ENCODE peak calls at places on chromosomes 3 and 15, in nine cellular contexts. One of them, this sample, is unnamed.

GRCh38 chr3:31466016-31466415 is 66.7 kb upstream of the STT3B start:
- DNase-seq in heart left ventricle: no peak
- DNase-seq in body of pancreas: no peak
- DNase-seq in H54: no peak
- DNase-seq in A549: no peak
- DNase-seq in erythroblast: no peak
- DNase-seq in GM12891: no peak
- DNase-seq in tibial nerve: no peak
- DNase-seq in HepG2: no peak
- DNase-seq in this sample: no peak

GRCh38 chr3:25713316-25713967 is 48.7 kb upstream of the TOP2B start:
- DNase-seq in tibial nerve: no peak
- DNase-seq in heart left ventricle: no peak
- DNase-seq in H54: no peak
- DNase-seq in body of pancreas: no peak
- DNase-seq in erythroblast: no peak
- DNase-seq in GM12891: no peak
- DNase-seq in A549: no peak
- DNase-seq in HepG2: no peak
- DNase-seq in this sample: no peak

GRCh38 chr3:186653079-186653710 is 12.6 kb upstream of the HRG start:
- DNase-seq in HepG2: no peak
- DNase-seq in H54: no peak
- DNase-seq in GM12891: peak
- DNase-seq in erythroblast: no peak
- DNase-seq in body of pancreas: no peak
- DNase-seq in A549: no peak
- DNase-seq in heart left ventricle: no peak
- DNase-seq in tibial nerve: no peak
- DNase-seq in this sample: no peak

GRCh38 chr3:133367431-133367830 is 32.4 kb upstream of the BFSP2 start:
- DNase-seq in A549: no peak
- DNase-seq in H54: no peak
- DNase-seq in body of pancreas: no peak
- DNase-seq in tibial nerve: no peak
- DNase-seq in erythroblast: no peak
- DNase-seq in GM12891: no peak
- DNase-seq in HepG2: no peak
- DNase-seq in heart left ventricle: no peak
- DNase-seq in this sample: no peak

GRCh38 chr3:188133219-188133618 is 20.7 kb upstream of the LPP start:
- DNase-seq in body of pancreas: no peak
- DNase-seq in heart left ventricle: no peak
- DNase-seq in H54: no peak
- DNase-seq in HepG2: no peak
- DNase-seq in A549: no peak
- DNase-seq in erythroblast: no peak
- DNase-seq in tibial nerve: no peak
- DNase-seq in GM12891: no peak
- DNase-seq in this sample: no peak

GRCh38 chr15:67788986-67789385 is 36.3 kb upstream of the SKOR1 start:
- DNase-seq in HepG2: no peak
- DNase-seq in A549: no peak
- DNase-seq in body of pancreas: no peak
- DNase-seq in GM12891: no peak
- DNase-seq in H54: no peak
- DNase-seq in erythroblast: no peak
- DNase-seq in heart left ventricle: no peak
- DNase-seq in tibial nerve: no peak
- DNase-seq in this sample: no peak

GRCh38 chr3:54988302-54989022 is 60.6 kb upstream of the LRTM1 start:
- DNase-seq in GM12891: no peak
- DNase-seq in tibial nerve: peak
- DNase-seq in heart left ventricle: peak
- DNase-seq in erythroblast: no peak
- DNase-seq in A549: no peak
- DNase-seq in HepG2: no peak
- DNase-seq in H54: no peak
- DNase-seq in body of pancreas: peak
- DNase-seq in this sample: peak

GRCh38 chr3:159432721-159433300 is 555.8 kb upstream of the IL12A start:
- DNase-seq in HepG2: no peak
- DNase-seq in tibial nerve: no peak
- DNase-seq in body of pancreas: no peak
- DNase-seq in H54: no peak
- DNase-seq in erythroblast: no peak
- DNase-seq in heart left ventricle: no peak
- DNase-seq in A549: no peak
- DNase-seq in GM12891: no peak
- DNase-seq in this sample: no peak

GRCh38 chr3:119279101-119279554 is 15.1 kb upstream of the ARHGAP31 start:
- DNase-seq in tibial nerve: no peak
- DNase-seq in A549: peak
- DNase-seq in HepG2: no peak
- DNase-seq in H54: no peak
- DNase-seq in heart left ventricle: peak
- DNase-seq in erythroblast: no peak
- DNase-seq in body of pancreas: peak
- DNase-seq in GM12891: no peak
- DNase-seq in this sample: peak

GRCh38 chr3:164132878-164133277 is 945.4 kb downstream of the SI start:
- DNase-seq in GM12891: no peak
- DNase-seq in heart left ventricle: no peak
- DNase-seq in HepG2: no peak
- DNase-seq in body of pancreas: no peak
- DNase-seq in H54: no peak
- DNase-seq in erythroblast: no peak
- DNase-seq in A549: no peak
- DNase-seq in tibial nerve: no peak
- DNase-seq in this sample: no peak

GRCh38 chr15:44426975-44427755 is at the start of gene CTDSPL2:
- DNase-seq in body of pancreas: peak
- DNase-seq in H54: peak
- DNase-seq in heart left ventricle: peak
- DNase-seq in erythroblast: peak
- DNase-seq in A549: peak
- DNase-seq in GM12891: peak
- DNase-seq in HepG2: peak
- DNase-seq in tibial nerve: peak
- DNase-seq in this sample: peak

DNA sequence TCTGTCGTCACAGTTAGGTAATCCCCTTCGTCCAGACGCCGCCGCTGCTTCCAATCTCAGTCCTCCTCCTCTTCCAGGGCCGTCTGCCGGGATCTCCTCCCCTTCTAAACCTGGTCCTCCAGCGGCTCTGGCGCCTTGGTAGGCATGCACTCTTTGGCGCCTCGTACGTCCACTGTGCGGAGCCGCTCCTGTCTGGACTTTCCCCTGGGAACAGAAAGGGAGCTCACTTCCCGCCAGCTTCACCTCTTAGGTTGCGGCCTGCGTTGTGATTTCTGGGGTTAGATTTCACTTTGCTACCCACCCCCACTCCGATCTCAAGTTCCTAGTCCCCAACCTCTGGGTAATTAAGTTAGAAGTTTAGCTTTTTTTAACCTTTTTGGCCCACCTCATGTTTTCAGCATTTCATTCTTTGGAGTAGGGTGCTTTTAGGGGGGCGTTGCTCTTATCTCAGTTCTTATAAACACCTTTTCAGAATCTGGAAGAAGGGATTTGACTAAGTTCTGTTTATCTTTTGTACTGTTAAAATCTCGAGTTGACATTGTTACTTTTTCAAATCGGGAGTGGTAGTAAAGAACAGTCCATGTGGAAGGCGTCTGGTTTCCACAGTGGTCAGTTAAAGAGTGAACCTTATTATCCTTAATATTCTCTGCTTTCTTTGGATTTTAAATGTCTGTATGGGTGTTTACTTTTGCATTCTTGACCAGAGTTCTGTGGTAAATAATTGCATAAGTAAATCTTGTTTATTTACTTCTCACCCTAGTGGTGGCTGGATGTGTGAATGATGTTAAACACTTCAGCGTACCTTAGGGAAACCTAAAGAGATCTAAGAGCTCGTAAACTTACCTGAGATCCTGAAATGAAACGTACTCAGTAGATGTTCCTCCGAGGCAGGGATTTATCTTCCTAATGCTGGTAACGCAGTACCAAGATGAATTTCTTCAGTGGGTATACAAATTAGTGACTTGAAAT is 611 bp downstream of the CTDSPL2 start:
- DNase-seq in GM12891: no peak
- DNase-seq in body of pancreas: peak
- DNase-seq in heart left ventricle: no peak
- DNase-seq in H54: peak
- DNase-seq in HepG2: peak
- DNase-seq in tibial nerve: no peak
- DNase-seq in A549: peak
- DNase-seq in erythroblast: peak
- DNase-seq in this sample: no peak
- TF ChIP-seq POLR2A in GM12891: no peak
- TF ChIP-seq POLR2A in body of pancreas: no peak
- TF ChIP-seq POLR2A in heart left ventricle: no peak
- TF ChIP-seq POLR2A in H54: no peak
- TF ChIP-seq POLR2A in HepG2: no peak
- TF ChIP-seq POLR2A in tibial nerve: no peak
- TF ChIP-seq POLR2A in A549: no peak
- TF ChIP-seq POLR2A in erythroblast: no peak
- TF ChIP-seq POLR2A in this sample: no peak

GRCh38 chr3:4606915-4607314 is 113.8 kb downstream of the ITPR1 start:
- DNase-seq in body of pancreas: no peak
- DNase-seq in A549: no peak
- DNase-seq in erythroblast: no peak
- DNase-seq in H54: no peak
- DNase-seq in GM12891: no peak
- DNase-seq in tibial nerve: no peak
- DNase-seq in heart left ventricle: no peak
- DNase-seq in HepG2: no peak
- DNase-seq in this sample: no peak

GRCh38 chr3:4600526-4600925 is 107.4 kb downstream of the ITPR1 start:
- DNase-seq in body of pancreas: no peak
- DNase-seq in GM12891: no peak
- DNase-seq in H54: no peak
- DNase-seq in HepG2: no peak
- DNase-seq in heart left ventricle: no peak
- DNase-seq in A549: no peak
- DNase-seq in erythroblast: no peak
- DNase-seq in tibial nerve: no peak
- DNase-seq in this sample: no peak

GRCh38 chr3:4597204-4597985 is 104.2 kb downstream of the ITPR1 start:
- DNase-seq in erythroblast: no peak
- DNase-seq in GM12891: no peak
- DNase-seq in body of pancreas: no peak
- DNase-seq in HepG2: no peak
- DNase-seq in heart left ventricle: no peak
- DNase-seq in A549: no peak
- DNase-seq in H54: no peak
- DNase-seq in tibial nerve: no peak
- DNase-seq in this sample: no peak

GRCh38 chr3:4596596-4596995 is 103.4 kb downstream of the ITPR1 start:
- DNase-seq in heart left ventricle: no peak
- DNase-seq in A549: no peak
- DNase-seq in GM12891: no peak
- DNase-seq in erythroblast: no peak
- DNase-seq in HepG2: no peak
- DNase-seq in body of pancreas: no peak
- DNase-seq in H54: no peak
- DNase-seq in tibial nerve: no peak
- DNase-seq in this sample: no peak

DNA sequence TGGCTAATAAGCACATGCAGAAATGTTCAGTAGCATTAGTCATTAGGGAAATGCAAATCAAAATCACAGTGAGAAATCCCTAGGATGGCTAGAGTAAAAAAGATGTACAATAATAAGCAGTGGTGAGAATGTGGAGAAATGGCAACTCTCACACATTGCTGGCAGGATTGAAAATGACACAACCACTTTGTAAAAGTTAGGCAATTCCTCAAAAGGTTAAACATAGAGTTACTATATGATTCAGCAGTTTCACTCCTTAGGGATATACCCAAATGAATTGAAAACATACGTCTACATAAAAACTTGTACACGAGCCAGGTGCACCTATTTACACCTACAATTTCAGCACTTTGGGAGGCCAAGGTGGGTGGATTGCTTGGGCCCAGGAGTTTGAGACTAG is 108.8 kb downstream of the ITPR1 start:
- DNase-seq in tibial nerve: no peak
- DNase-seq in GM12891: no peak
- DNase-seq in heart left ventricle: no peak
- DNase-seq in erythroblast: no peak
- DNase-seq in A549: no peak
- DNase-seq in HepG2: no peak
- DNase-seq in H54: no peak
- DNase-seq in body of pancreas: no peak
- DNase-seq in this sample: no peak
- TF ChIP-seq POLR2A in tibial nerve: no peak
- TF ChIP-seq POLR2A in GM12891: no peak
- TF ChIP-seq POLR2A in heart left ventricle: no peak
- TF ChIP-seq POLR2A in erythroblast: no peak
- TF ChIP-seq POLR2A in A549: no peak
- TF ChIP-seq POLR2A in HepG2: no peak
- TF ChIP-seq POLR2A in H54: no peak
- TF ChIP-seq POLR2A in body of pancreas: no peak
- TF ChIP-seq POLR2A in this sample: no peak

DNA sequence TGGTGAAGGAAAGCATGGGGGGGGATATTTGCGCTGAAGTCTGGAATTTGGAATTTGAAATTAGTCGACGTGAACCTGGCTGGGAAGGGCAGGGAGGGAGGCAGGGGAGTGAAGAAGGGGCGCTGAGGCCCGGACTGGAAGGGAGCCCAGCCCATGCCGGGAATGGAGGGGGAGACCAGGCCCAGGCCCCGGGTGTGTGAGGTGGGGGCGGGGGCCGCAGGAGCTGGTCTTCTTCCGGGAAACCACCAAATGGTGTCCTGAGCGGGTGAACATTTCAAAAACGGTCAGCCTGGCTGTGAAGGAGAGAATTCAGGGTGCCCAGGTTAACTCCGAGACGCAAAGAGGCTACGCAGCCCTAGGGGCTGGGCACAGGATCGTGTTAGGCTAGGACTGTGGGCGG is 497 bp upstream of the PRR20G start:
- DNase-seq in H54: no peak
- DNase-seq in heart left ventricle: no peak
- DNase-seq in HepG2: no peak
- DNase-seq in erythroblast: no peak
- DNase-seq in body of pancreas: no peak
- DNase-seq in A549: no peak
- DNase-seq in tibial nerve: no peak
- DNase-seq in GM12891: no peak
- DNase-seq in this sample: no peak
- TF ChIP-seq POLR2A in H54: no peak
- TF ChIP-seq POLR2A in heart left ventricle: no peak
- TF ChIP-seq POLR2A in HepG2: no peak
- TF ChIP-seq POLR2A in erythroblast: no peak
- TF ChIP-seq POLR2A in body of pancreas: no peak
- TF ChIP-seq POLR2A in A549: no peak
- TF ChIP-seq POLR2A in tibial nerve: no peak
- TF ChIP-seq POLR2A in GM12891: no peak
- TF ChIP-seq POLR2A in this sample: no peak

DNA sequence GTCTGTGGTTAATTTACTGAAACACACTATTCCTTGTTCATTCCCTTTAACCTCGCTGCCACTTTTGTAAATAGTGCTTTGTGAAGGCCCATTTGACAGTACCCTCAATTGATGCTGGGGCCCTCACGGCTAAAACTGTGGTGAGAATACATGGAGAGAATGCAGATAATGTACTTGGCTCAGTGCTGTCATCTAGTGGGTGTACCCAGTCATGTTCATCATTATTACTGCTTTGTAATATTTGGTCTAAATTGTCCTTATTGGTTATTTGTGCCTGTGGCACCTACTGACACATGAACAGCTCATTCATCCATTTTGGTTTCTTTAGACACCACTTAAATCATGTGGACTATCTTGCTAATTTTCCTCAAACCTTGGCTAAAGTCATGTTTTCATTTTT is 543.6 kb downstream of the EDEM1 start:
- DNase-seq in A549: peak
- DNase-seq in erythroblast: peak
- DNase-seq in body of pancreas: no peak
- DNase-seq in heart left ventricle: no peak
- DNase-seq in HepG2: no peak
- DNase-seq in H54: no peak
- DNase-seq in tibial nerve: no peak
- DNase-seq in GM12891: no peak
- DNase-seq in this sample: no peak
- TF ChIP-seq POLR2A in A549: no peak
- TF ChIP-seq POLR2A in erythroblast: no peak
- TF ChIP-seq POLR2A in body of pancreas: no peak
- TF ChIP-seq POLR2A in heart left ventricle: no peak
- TF ChIP-seq POLR2A in HepG2: no peak
- TF ChIP-seq POLR2A in H54: no peak
- TF ChIP-seq POLR2A in tibial nerve: no peak
- TF ChIP-seq POLR2A in GM12891: no peak
- TF ChIP-seq POLR2A in this sample: no peak